ENCODE peak calls at places on chromosomes 16 and 17, in nine cellular contexts. B, U, Q, G, C, Y, P, R and E are unnamed samples.

GRCh38 chr17:80969030-80969673 is 22.5 kb upstream of the CHMP6 start:
- DNase-seq in Y (no peak), R (no peak), C (no peak), G (no peak), B (no peak), P (no peak), U (no peak), Q (no peak), E (no peak)

GRCh38 chr16:68416057-68417046 is 32.0 kb downstream of the SMPD3 start:
- DNase-seq in Y (no peak), Q (no peak), C (peak; percentile 19), U (peak; percentile 47), R (no peak), P (no peak), G (no peak), B (no peak), E (no peak)

GRCh38 chr16:80346160-80346632 is 194.6 kb upstream of the DYNLRB2 start:
- DNase-seq in Q (no peak), Y (no peak), R (no peak), C (no peak), B (peak; percentile 5), G (peak; percentile 2), U (no peak), P (peak; percentile 14), E (no peak)

GRCh38 chr16:53713403-53714013 is 9.6 kb downstream of the FTO start:
- DNase-seq in C (no peak), Q (no peak), U (no peak), G (no peak), B (no peak), P (no peak), Y (no peak), R (no peak), E (no peak)

GRCh38 chr16:14302031-14302398 is 230.9 kb downstream of the MRTFB start:
- DNase-seq in U (peak; percentile 69), C (peak; percentile 27), R (no peak), Y (no peak), G (peak; percentile 84), P (peak; percentile 51), B (no peak), Q (peak; percentile 89), E (no peak)

GRCh38 chr17:47697948-47698711 is 4.2 kb downstream of the TBKBP1 start:
- DNase-seq in C (no peak), B (no peak), Y (no peak), P (no peak), Q (peak; percentile 80), U (no peak), R (no peak), G (no peak), E (no peak)

GRCh38 chr16:10210979-10211378 is 28.8 kb upstream of the GRIN2A start:
- DNase-seq in B (no peak), Y (no peak), C (no peak), G (no peak), U (no peak), Q (no peak), R (no peak), P (no peak), E (no peak)

GRCh38 chr16:87661561-87661960 is 59.3 kb downstream of the JPH3 start:
- DNase-seq in P (peak; percentile 36), Y (no peak), G (peak; percentile 55), C (peak; percentile 15), U (peak; percentile 23), Q (no peak), B (peak; percentile 29), R (no peak), E (no peak)

GRCh38 chr17:77471984-77472836 is 331.4 kb downstream of the SEC14L1 start:
- DNase-seq in C (peak; percentile 64), U (no peak), B (no peak), R (no peak), P (peak; percentile 71), Y (no peak), Q (no peak), G (peak; percentile 73), E (no peak)

GRCh38 chr17:80455328-80455710 is 21.1 kb downstream of the NPTX1 start:
- DNase-seq in R (no peak), Q (no peak), U (peak; percentile 54), C (no peak), Y (no peak), G (peak; percentile 64), P (no peak), B (peak; percentile 38), E (no peak)

GRCh38 chr16:7400117-7400890 is 67.7 kb downstream of the RBFOX1 start:
- DNase-seq in B (no peak), C (no peak), R (no peak), Q (no peak), G (no peak), U (no peak), P (no peak), Y (no peak), E (no peak)

GRCh38 chr16:7399296-7399695 is 66.7 kb downstream of the RBFOX1 start:
- DNase-seq in Y (no peak), C (no peak), R (no peak), P (no peak), U (no peak), Q (no peak), G (no peak), B (no peak), E (no peak)

GRCh38 chr16:7404217-7404616 is 71.6 kb downstream of the RBFOX1 start:
- DNase-seq in U (no peak), G (no peak), P (no peak), C (no peak), Y (no peak), B (no peak), R (no peak), Q (no peak), E (no peak)

GRCh38 chr16:7408700-7409340 is 76.2 kb downstream of the RBFOX1 start:
- DNase-seq in P (no peak), C (no peak), U (no peak), G (no peak), Q (no peak), Y (no peak), B (no peak), R (no peak), E (no peak)

GRCh38 chr16:7405166-7405565 is 72.5 kb downstream of the RBFOX1 start:
- DNase-seq in B (no peak), R (no peak), C (peak; percentile 3), Y (no peak), Q (no peak), G (no peak), P (no peak), U (peak; percentile 6), E (no peak)
- TF ChIP-seq CTCF in B (no peak), R (no peak), C (peak; percentile 5), Y (no peak), Q (no peak), G (no peak), P (no peak), U (no peak), E (no peak)

DNA sequence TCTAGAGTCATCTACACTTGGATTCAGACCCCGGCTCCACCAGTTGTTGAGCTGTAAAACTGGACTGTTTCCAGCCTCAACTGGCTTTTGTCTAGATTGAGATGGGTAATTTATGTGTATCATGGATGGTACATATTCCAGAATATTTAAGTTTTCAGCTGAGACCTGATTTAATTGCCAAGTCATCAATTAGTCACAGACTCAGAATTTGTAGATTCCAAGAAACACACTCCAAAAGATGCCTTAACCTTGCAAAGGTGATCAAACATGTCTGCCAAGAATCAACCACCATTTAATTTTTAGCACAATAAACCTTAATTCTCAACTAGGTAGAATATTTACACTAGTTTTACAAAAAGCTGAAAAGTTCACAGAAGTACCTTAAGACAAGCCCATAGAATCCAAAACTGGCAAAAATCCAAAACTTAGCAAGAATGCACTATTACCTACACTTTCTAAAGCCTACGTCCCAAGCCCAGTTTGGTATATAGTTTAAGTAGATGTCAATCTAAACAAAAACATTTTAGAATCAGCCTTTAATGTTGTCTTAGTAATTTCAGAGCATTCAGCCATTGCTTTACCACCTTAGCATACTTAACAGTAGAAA is 17.7 kb downstream of the SIAH1 start:
- DNase-seq in C (peak; percentile 60), G (no peak), R (no peak), B (no peak), P (peak; percentile 22), U (peak; percentile 20), Q (no peak), Y (no peak), E (no peak)
- H3K4me3 ChIP-seq in C (no peak overlapping the region), G (no peak overlapping the region), R (no peak overlapping the region), B (no peak overlapping the region), P (no peak overlapping the region), U (no peak overlapping the region), Q (no peak overlapping the region), Y (no peak overlapping the region), E (no peak overlapping the region)

GRCh38 chr17:68498479-68499326 is 13.5 kb upstream of the PRKAR1A start:
- DNase-seq in C (no peak), Y (no peak), R (no peak), B (no peak), P (peak; percentile 15), Q (no peak), G (peak; percentile 52), U (no peak), E (no peak)

GRCh38 chr17:68497885-68498319 is 14.3 kb upstream of the PRKAR1A start:
- DNase-seq in Y (no peak), C (no peak), B (no peak), P (no peak), Q (no peak), R (no peak), G (peak; percentile 99), U (no peak), E (no peak)

GRCh38 chr17:68491381-68491849 is 20.8 kb upstream of the PRKAR1A start:
- DNase-seq in G (peak; percentile 85), C (no peak), B (no peak), R (no peak), Q (no peak), U (no peak), Y (no peak), P (no peak), E (no peak)

GRCh38 chr17:68491864-68492263 is 20.4 kb upstream of the PRKAR1A start:
- DNase-seq in R (no peak), C (peak; percentile 35), B (no peak), Y (no peak), Q (peak; percentile 87), P (peak; percentile 68), G (no peak), U (peak; percentile 47), E (no peak)

GRCh38 chr17:68495081-68495480 is 17.1 kb upstream of the PRKAR1A start:
- DNase-seq in B (no peak), U (no peak), P (no peak), C (no peak), R (no peak), Q (no peak), G (no peak), Y (no peak), E (no peak)
- TF ChIP-seq CTCF in B (no peak), U (no peak), P (no peak), C (no peak), R (no peak), Q (no peak), G (no peak), Y (no peak), E (no peak)

GRCh38 chr16:7124242-7124641 is 208.4 kb upstream of the RBFOX1 start:
- DNase-seq in U (no peak), Y (no peak), C (no peak), G (no peak), R (no peak), P (no peak), B (no peak), Q (no peak), E (no peak)
- H3K4me3 ChIP-seq in U (no peak overlapping the region), Y (no peak overlapping the region), C (no peak overlapping the region), G (no peak overlapping the region), R (no peak overlapping the region), P (no peak overlapping the region), B (no peak overlapping the region), Q (no peak overlapping the region), E (no peak overlapping the region)